ENCODE peak calls at places on chromosomes 16 and 17, in five cellular contexts. D is heart left ventricle, Y is IMR-90, R is heart right ventricle, K is PC-3. F is an unnamed sample.

GRCh38 chr16:47262938-47263337 is 119.2 kb upstream of the NETO2 start:
- DNase-seq in K (no peak), Y (peak; percentile 8), R (no peak), D (no peak), F (no peak)

GRCh38 chr16:11150190-11150589 is 105.8 kb downstream of the SOCS1 start:
- DNase-seq in R (no peak), D (no peak), Y (no peak), K (no peak), F (no peak)

GRCh38 chr17:57261084-57261461 is 4.8 kb downstream of the MSI2 start:
- DNase-seq in R (no peak), D (no peak), Y (no peak), K (no peak), F (no peak)

GRCh38 chr17:9959377-9959981 is 54.4 kb upstream of the RCVRN start:
- DNase-seq in D (no peak), K (peak; percentile 53), Y (peak; percentile 49), R (no peak), F (peak; percentile 4)

GRCh38 chr16:24645739-24646645 is 83.5 kb upstream of the TNRC6A start:
- DNase-seq in D (no peak), Y (peak; percentile 100), K (peak; percentile 98), R (no peak), F (peak; percentile 98)

GRCh38 chr16:77236063-77236511 is 36.9 kb downstream of the SYCE1L start:
- DNase-seq in K (peak; percentile 84), D (peak; percentile 83), Y (peak; percentile 71), R (peak; percentile 84), F (peak; percentile 78)

GRCh38 chr16:87144232-87144631 is 173.0 kb downstream of the C16orf95 start:
- DNase-seq in R (no peak), K (no peak), D (no peak), Y (no peak), F (no peak)

GRCh38 chr17:21262259-21262993 is 9.2 kb upstream of the NATD1 start:
- DNase-seq in R (no peak), D (no peak), Y (no peak), K (no peak), F (no peak)

GRCh38 chr16:54282923-54283734 is 3.5 kb downstream of the IRX3 start:
- DNase-seq in Y (no peak), R (no peak), K (no peak), D (peak; percentile 22), F (no peak)

GRCh38 chr17:78235885-78236284 is 4.5 kb downstream of the TMEM235 start:
- DNase-seq in D (no peak), Y (no peak), R (no peak), K (no peak), F (no peak)

GRCh38 chr17:80693511-80693910 is 148.9 kb downstream of the RPTOR start:
- DNase-seq in R (no peak), Y (no peak), K (no peak), D (no peak), F (no peak)

GRCh38 chr16:72844225-72844920 is 203.6 kb downstream of the ZFHX3 start:
- DNase-seq in R (no peak), K (no peak), D (no peak), Y (no peak), F (no peak)

GRCh38 chr17:9291912-9292562 is 270.7 kb downstream of the NTN1 start:
- DNase-seq in K (peak; percentile 39), Y (peak; percentile 25), D (peak; percentile 29), R (peak; percentile 45), F (peak; percentile 40)

DNA sequence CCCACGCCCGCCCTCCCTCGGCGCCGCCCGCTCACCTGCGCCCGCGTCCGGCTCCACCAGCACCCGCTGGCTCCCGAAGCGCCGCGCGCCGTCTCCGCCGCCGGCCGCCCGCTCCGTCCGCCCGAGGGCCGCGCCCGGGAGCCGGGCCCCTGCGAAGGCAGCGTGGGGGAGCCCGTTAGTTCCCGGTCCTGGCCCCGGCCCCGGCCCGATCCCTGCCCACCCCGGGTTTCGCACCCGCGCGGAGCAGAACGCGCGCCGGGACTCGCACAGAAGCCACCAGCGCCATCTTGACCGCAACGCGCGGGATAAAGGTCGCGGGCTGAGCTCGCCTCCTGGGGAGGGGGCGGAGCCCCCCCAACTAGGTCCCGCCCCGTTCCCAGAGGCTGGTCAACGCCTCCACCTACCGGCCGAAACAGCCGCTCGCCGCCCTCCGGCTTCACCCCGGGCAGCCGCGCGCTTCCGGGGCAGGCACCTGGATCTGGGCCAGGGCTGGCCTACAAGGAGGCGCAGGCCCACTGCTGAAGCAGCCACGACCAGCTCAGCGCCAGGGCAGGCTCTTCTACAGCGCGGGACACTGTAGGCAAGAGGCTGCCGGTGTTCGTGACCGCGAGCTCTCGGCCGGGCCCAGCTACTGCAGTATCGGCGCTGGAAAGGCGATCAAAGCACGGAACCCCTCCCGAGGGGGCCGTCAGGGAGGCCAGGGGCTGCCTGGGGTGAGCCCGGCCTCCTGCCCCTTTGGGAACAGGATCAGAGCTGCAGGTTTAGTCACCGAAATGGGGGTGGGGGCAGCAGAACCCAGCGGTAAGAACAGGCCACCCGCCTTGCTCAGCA is at the start of gene ECI1:
- DNase-seq in D (peak; percentile 97), K (peak; percentile 93), R (peak; percentile 96), Y (peak; percentile 92), F (peak; percentile 88)
- TF ChIP-seq CTCF in D (peak; percentile 75), K (peak; percentile 49), R (peak; percentile 79), Y (peak; percentile 74), F (peak; percentile 42)

DNA sequence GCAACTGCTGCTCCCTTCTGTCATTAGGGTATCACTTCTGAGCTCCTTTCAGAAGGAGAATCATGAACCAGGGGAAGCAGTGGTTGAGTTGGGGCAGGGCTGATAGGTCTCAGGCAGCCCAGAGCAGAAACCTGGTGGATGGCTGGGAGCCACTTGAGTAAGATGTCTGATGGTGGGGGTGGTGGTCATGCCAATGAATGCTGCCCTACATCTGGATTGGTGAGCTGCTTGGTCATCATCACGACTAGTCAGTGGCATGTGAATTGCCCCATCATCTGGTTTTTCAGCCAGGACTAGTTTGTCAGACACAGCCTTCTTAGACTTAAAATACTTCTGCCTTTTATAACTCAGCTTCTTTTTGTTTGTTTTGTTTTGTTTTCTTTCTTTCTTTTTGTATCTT is 2.6 kb downstream of the GID4 start:
- DNase-seq in D (no peak), R (no peak), Y (peak; percentile 75), K (peak; percentile 56), F (peak; percentile 96)
- H3K4me3 ChIP-seq in D (no peak overlapping the region), R (no peak overlapping the region), Y (no peak overlapping the region), K (peak overlapping the region; percentile 79), F (no peak overlapping the region)

GRCh38 chr17:41624208-41625101 is at the start of gene KRT17:
- DNase-seq in R (no peak), Y (no peak), K (peak; percentile 46), D (no peak), F (peak; percentile 100)
- TF ChIP-seq CTCF in R (no peak), Y (no peak), K (no peak), D (no peak), F (no peak)

GRCh38 chr17:61368832-61369468 is 30.7 kb upstream of the TBX2 start:
- DNase-seq in D (no peak), Y (no peak), K (no peak), R (no peak), F (no peak)

GRCh38 chr17:61369751-61370150 is 29.9 kb upstream of the TBX2 start:
- DNase-seq in D (no peak), K (no peak), Y (no peak), R (no peak), F (no peak)

GRCh38 chr17:61372436-61372835 is 27.2 kb upstream of the TBX2 start:
- DNase-seq in D (no peak), K (no peak), R (no peak), Y (no peak), F (no peak)

GRCh38 chr17:61371606-61372005 is 28.0 kb upstream of the TBX2 start:
- DNase-seq in D (no peak), K (no peak), Y (no peak), R (no peak), F (no peak)

GRCh38 chr17:61371179-61371578 is 28.5 kb upstream of the TBX2 start:
- DNase-seq in D (no peak), K (no peak), R (no peak), Y (no peak), F (no peak)
- H3K4me3 ChIP-seq in D (no peak overlapping the region), K (no peak overlapping the region), R (no peak overlapping the region), Y (no peak overlapping the region), F (no peak overlapping the region)

GRCh38 chr17:6430769-6431168 is 4.2 kb downstream of the AIPL1 start:
- DNase-seq in K (no peak), Y (no peak), R (no peak), D (no peak), F (no peak)
- TF ChIP-seq CTCF in K (peak; percentile 46), Y (peak; percentile 17), R (peak; percentile 16), D (peak; percentile 23), F (peak; percentile 32)

GRCh38 chr16:75621170-75621477 is 2.0 kb downstream of the ADAT1 start:
- DNase-seq in D (no peak), R (no peak), K (peak; percentile 39), Y (peak; percentile 55), F (peak; percentile 48)
- H3K4me3 ChIP-seq in D (no peak overlapping the region), R (no peak overlapping the region), K (peak overlapping the region; percentile 96), Y (no peak overlapping the region), F (no peak overlapping the region)

DNA sequence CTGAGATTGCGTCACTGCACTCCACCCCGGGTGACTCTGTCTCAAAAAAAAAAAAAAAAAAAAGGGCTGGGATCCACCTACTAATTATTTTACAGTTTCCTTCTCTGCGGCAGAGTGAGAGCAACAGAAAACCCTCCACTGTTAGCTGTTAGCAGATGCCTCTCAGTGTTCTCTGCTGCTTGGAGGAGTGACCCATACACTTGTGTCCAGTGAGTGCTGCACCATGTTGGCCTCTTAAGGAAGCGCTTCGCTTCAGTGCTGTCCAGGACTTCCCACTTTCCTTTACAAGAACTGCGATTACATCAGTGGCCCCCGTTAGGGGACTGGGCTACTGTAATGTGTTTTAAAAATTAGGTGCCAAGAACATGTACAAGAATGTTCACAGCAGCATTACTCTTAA is 18.4 kb upstream of the CLEC18B start:
- DNase-seq in Y (no peak), K (no peak), R (no peak), D (no peak), F (no peak)
- TF ChIP-seq CTCF in Y (no peak), K (no peak), R (no peak), D (no peak), F (no peak)

DNA sequence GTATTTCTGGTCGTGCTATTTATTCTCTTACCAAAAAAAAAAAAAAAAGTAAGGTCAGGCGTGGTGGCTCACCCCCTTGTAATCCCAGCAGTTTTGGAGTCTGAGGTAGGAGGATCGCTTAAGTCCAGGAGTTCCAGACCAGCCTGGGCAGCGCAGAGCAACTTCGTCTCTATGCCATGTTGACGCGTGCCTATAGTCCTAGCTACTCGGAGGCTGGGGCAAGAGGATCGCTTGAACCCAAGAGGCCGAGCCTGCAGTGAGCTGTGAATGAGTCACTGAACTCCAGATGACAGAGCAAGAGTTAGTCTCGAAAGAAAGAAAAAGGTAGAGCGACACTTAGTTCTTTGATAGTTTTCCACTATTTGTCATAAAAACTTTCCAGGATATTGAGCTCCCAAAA is 1.4 kb upstream of the TENT4B start:
- DNase-seq in D (no peak), Y (no peak), K (no peak), R (no peak), F (no peak)
- H3K4me3 ChIP-seq in D (no peak overlapping the region), Y (no peak overlapping the region), K (peak overlapping the region; percentile 87), R (no peak overlapping the region), F (no peak overlapping the region)